ENCODE peak calls at places on chromosomes 13 and 19, in ten cellular contexts. One of them, this sample, is unnamed.

GRCh38 chr13:100392709-100393630 is 195.6 kb downstream of the GGACT start:
- DNase-seq in HepG2: peak
- DNase-seq in sigmoid colon: peak
- DNase-seq in K562: peak
- DNase-seq in suprapubic skin: peak
- DNase-seq in transverse colon: peak
- DNase-seq in SK-N-SH: no peak
- DNase-seq in H1: peak
- DNase-seq in GM12878: peak
- DNase-seq in upper lobe of left lung: no peak
- DNase-seq in this sample: peak

GRCh38 chr13:111860161-111860560 is 206.8 kb upstream of the SOX1 start:
- DNase-seq in GM12878: no peak
- DNase-seq in K562: no peak
- DNase-seq in HepG2: no peak
- DNase-seq in SK-N-SH: no peak
- DNase-seq in sigmoid colon: no peak
- DNase-seq in suprapubic skin: no peak
- DNase-seq in upper lobe of left lung: no peak
- DNase-seq in transverse colon: no peak
- DNase-seq in H1: no peak
- DNase-seq in this sample: no peak

GRCh38 chr13:81116461-81117282 is 775.7 kb upstream of the SPRY2 start:
- DNase-seq in K562: no peak
- DNase-seq in GM12878: no peak
- DNase-seq in transverse colon: no peak
- DNase-seq in H1: no peak
- DNase-seq in sigmoid colon: no peak
- DNase-seq in upper lobe of left lung: no peak
- DNase-seq in SK-N-SH: no peak
- DNase-seq in suprapubic skin: no peak
- DNase-seq in HepG2: no peak
- DNase-seq in this sample: no peak

GRCh38 chr13:92838786-92839185 is 387.8 kb upstream of the GPC6 start:
- DNase-seq in H1: no peak
- DNase-seq in HepG2: peak
- DNase-seq in SK-N-SH: no peak
- DNase-seq in K562: no peak
- DNase-seq in transverse colon: no peak
- DNase-seq in upper lobe of left lung: no peak
- DNase-seq in sigmoid colon: no peak
- DNase-seq in GM12878: no peak
- DNase-seq in suprapubic skin: no peak
- DNase-seq in this sample: no peak

GRCh38 chr13:97726664-97727235 is 226.7 kb upstream of the IPO5 start:
- DNase-seq in sigmoid colon: no peak
- DNase-seq in HepG2: no peak
- DNase-seq in SK-N-SH: no peak
- DNase-seq in H1: no peak
- DNase-seq in GM12878: no peak
- DNase-seq in suprapubic skin: no peak
- DNase-seq in upper lobe of left lung: no peak
- DNase-seq in transverse colon: no peak
- DNase-seq in K562: no peak
- DNase-seq in this sample: no peak

GRCh38 chr19:24177686-24178085 is 90.7 kb downstream of the ZNF254 start:
- DNase-seq in SK-N-SH: no peak
- DNase-seq in H1: no peak
- DNase-seq in GM12878: no peak
- DNase-seq in transverse colon: no peak
- DNase-seq in HepG2: no peak
- DNase-seq in K562: no peak
- DNase-seq in sigmoid colon: no peak
- DNase-seq in suprapubic skin: no peak
- DNase-seq in upper lobe of left lung: peak
- DNase-seq in this sample: no peak

GRCh38 chr19:56076413-56076998 is 44.6 kb downstream of the ZNF787 start:
- DNase-seq in K562: peak
- DNase-seq in HepG2: peak
- DNase-seq in upper lobe of left lung: no peak
- DNase-seq in transverse colon: peak
- DNase-seq in sigmoid colon: no peak
- DNase-seq in GM12878: no peak
- DNase-seq in SK-N-SH: peak
- DNase-seq in H1: no peak
- DNase-seq in suprapubic skin: no peak
- DNase-seq in this sample: peak

GRCh38 chr13:34911159-34911558 is 30.9 kb upstream of the NBEA start:
- DNase-seq in SK-N-SH: no peak
- DNase-seq in H1: no peak
- DNase-seq in K562: no peak
- DNase-seq in sigmoid colon: no peak
- DNase-seq in HepG2: no peak
- DNase-seq in upper lobe of left lung: no peak
- DNase-seq in GM12878: no peak
- DNase-seq in suprapubic skin: no peak
- DNase-seq in transverse colon: no peak
- DNase-seq in this sample: no peak

GRCh38 chr13:110497003-110497402 is 64.5 kb downstream of the RAB20 start:
- DNase-seq in SK-N-SH: no peak
- DNase-seq in HepG2: no peak
- DNase-seq in K562: no peak
- DNase-seq in transverse colon: no peak
- DNase-seq in upper lobe of left lung: no peak
- DNase-seq in sigmoid colon: no peak
- DNase-seq in GM12878: no peak
- DNase-seq in H1: no peak
- DNase-seq in suprapubic skin: no peak
- DNase-seq in this sample: no peak

GRCh38 chr13:50241479-50241878 is 226.2 kb downstream of the KCNRG start:
- DNase-seq in K562: no peak
- DNase-seq in upper lobe of left lung: no peak
- DNase-seq in H1: no peak
- DNase-seq in SK-N-SH: no peak
- DNase-seq in GM12878: no peak
- DNase-seq in transverse colon: no peak
- DNase-seq in HepG2: peak
- DNase-seq in sigmoid colon: no peak
- DNase-seq in suprapubic skin: no peak
- DNase-seq in this sample: no peak

GRCh38 chr13:30808600-30808999 is 73.3 kb downstream of the ALOX5AP start:
- DNase-seq in GM12878: no peak
- DNase-seq in suprapubic skin: no peak
- DNase-seq in SK-N-SH: no peak
- DNase-seq in transverse colon: no peak
- DNase-seq in upper lobe of left lung: no peak
- DNase-seq in HepG2: no peak
- DNase-seq in sigmoid colon: peak
- DNase-seq in H1: no peak
- DNase-seq in K562: no peak
- DNase-seq in this sample: no peak

GRCh38 chr13:94050686-94051085 is 428.8 kb downstream of the DCT start:
- DNase-seq in SK-N-SH: no peak
- DNase-seq in sigmoid colon: no peak
- DNase-seq in upper lobe of left lung: no peak
- DNase-seq in GM12878: no peak
- DNase-seq in H1: no peak
- DNase-seq in transverse colon: no peak
- DNase-seq in suprapubic skin: no peak
- DNase-seq in HepG2: no peak
- DNase-seq in K562: no peak
- DNase-seq in this sample: no peak

GRCh38 chr19:55552620-55553019 is 7.3 kb upstream of the SBK3 start:
- DNase-seq in SK-N-SH: no peak
- DNase-seq in GM12878: no peak
- DNase-seq in suprapubic skin: no peak
- DNase-seq in transverse colon: no peak
- DNase-seq in H1: no peak
- DNase-seq in sigmoid colon: no peak
- DNase-seq in HepG2: peak
- DNase-seq in upper lobe of left lung: no peak
- DNase-seq in K562: no peak
- DNase-seq in this sample: no peak

GRCh38 chr13:43261018-43261417 is 237.6 kb downstream of the DNAJC15 start:
- DNase-seq in upper lobe of left lung: no peak
- DNase-seq in sigmoid colon: no peak
- DNase-seq in H1: no peak
- DNase-seq in GM12878: no peak
- DNase-seq in suprapubic skin: no peak
- DNase-seq in SK-N-SH: no peak
- DNase-seq in transverse colon: no peak
- DNase-seq in K562: no peak
- DNase-seq in HepG2: no peak
- DNase-seq in this sample: no peak

GRCh38 chr19:10418281-10419199 is 1.8 kb upstream of the PDE4A start:
- DNase-seq in upper lobe of left lung: peak
- DNase-seq in H1: no peak
- DNase-seq in SK-N-SH: peak
- DNase-seq in GM12878: no peak
- DNase-seq in suprapubic skin: no peak
- DNase-seq in transverse colon: no peak
- DNase-seq in sigmoid colon: no peak
- DNase-seq in K562: no peak
- DNase-seq in HepG2: no peak
- DNase-seq in this sample: no peak

GRCh38 chr19:17834350-17835181 is 13.2 kb downstream of the JAK3 start:
- DNase-seq in upper lobe of left lung: no peak
- DNase-seq in suprapubic skin: no peak
- DNase-seq in HepG2: no peak
- DNase-seq in transverse colon: no peak
- DNase-seq in H1: no peak
- DNase-seq in K562: peak
- DNase-seq in SK-N-SH: no peak
- DNase-seq in GM12878: no peak
- DNase-seq in sigmoid colon: no peak
- DNase-seq in this sample: no peak

GRCh38 chr19:33580026-33580644 is 41.6 kb upstream of the CHST8 start:
- DNase-seq in upper lobe of left lung: no peak
- DNase-seq in K562: no peak
- DNase-seq in H1: no peak
- DNase-seq in transverse colon: no peak
- DNase-seq in SK-N-SH: no peak
- DNase-seq in sigmoid colon: no peak
- DNase-seq in GM12878: no peak
- DNase-seq in HepG2: peak
- DNase-seq in suprapubic skin: no peak
- DNase-seq in this sample: peak

GRCh38 chr13:95246292-95247082 is 54.8 kb downstream of the ABCC4 start:
- DNase-seq in suprapubic skin: no peak
- DNase-seq in sigmoid colon: no peak
- DNase-seq in HepG2: no peak
- DNase-seq in transverse colon: no peak
- DNase-seq in H1: no peak
- DNase-seq in GM12878: no peak
- DNase-seq in K562: no peak
- DNase-seq in upper lobe of left lung: peak
- DNase-seq in SK-N-SH: no peak
- DNase-seq in this sample: no peak
- TF ChIP-seq EP300 in suprapubic skin: no peak
- TF ChIP-seq EP300 in sigmoid colon: no peak
- TF ChIP-seq EP300 in HepG2: no peak
- TF ChIP-seq EP300 in transverse colon: no peak
- TF ChIP-seq EP300 in H1: no peak
- TF ChIP-seq EP300 in GM12878: no peak
- TF ChIP-seq EP300 in K562: no peak
- TF ChIP-seq EP300 in upper lobe of left lung: no peak
- TF ChIP-seq EP300 in SK-N-SH: no peak
- TF ChIP-seq EP300 in this sample: no peak

GRCh38 chr19:2150794-2151338 is 500 bp downstream of the AP3D1 start:
- DNase-seq in upper lobe of left lung: no peak
- DNase-seq in K562: peak
- DNase-seq in transverse colon: peak
- DNase-seq in sigmoid colon: no peak
- DNase-seq in GM12878: no peak
- DNase-seq in HepG2: no peak
- DNase-seq in SK-N-SH: no peak
- DNase-seq in H1: no peak
- DNase-seq in suprapubic skin: no peak
- DNase-seq in this sample: no peak
- TF ChIP-seq POLR2AphosphoS5 in upper lobe of left lung: no peak
- TF ChIP-seq POLR2AphosphoS5 in K562: no peak
- TF ChIP-seq POLR2AphosphoS5 in transverse colon: no peak
- TF ChIP-seq POLR2AphosphoS5 in sigmoid colon: no peak
- TF ChIP-seq POLR2AphosphoS5 in GM12878: peak
- TF ChIP-seq POLR2AphosphoS5 in HepG2: no peak
- TF ChIP-seq POLR2AphosphoS5 in SK-N-SH: peak
- TF ChIP-seq POLR2AphosphoS5 in H1: peak
- TF ChIP-seq POLR2AphosphoS5 in suprapubic skin: no peak
- TF ChIP-seq POLR2AphosphoS5 in this sample: no peak

GRCh38 chr19:39497850-39498261 is 891 bp upstream of the DLL3 start:
- DNase-seq in HepG2: peak
- DNase-seq in sigmoid colon: no peak
- DNase-seq in transverse colon: peak
- DNase-seq in upper lobe of left lung: peak
- DNase-seq in K562: peak
- DNase-seq in SK-N-SH: peak
- DNase-seq in suprapubic skin: no peak
- DNase-seq in H1: no peak
- DNase-seq in GM12878: no peak
- DNase-seq in this sample: no peak
- TF ChIP-seq EP300 in HepG2: no peak
- TF ChIP-seq EP300 in sigmoid colon: no peak
- TF ChIP-seq EP300 in transverse colon: no peak
- TF ChIP-seq EP300 in upper lobe of left lung: no peak
- TF ChIP-seq EP300 in K562: no peak
- TF ChIP-seq EP300 in SK-N-SH: no peak
- TF ChIP-seq EP300 in suprapubic skin: no peak
- TF ChIP-seq EP300 in H1: no peak
- TF ChIP-seq EP300 in GM12878: no peak
- TF ChIP-seq EP300 in this sample: no peak

GRCh38 chr13:99303863-99304521 is 3.2 kb downstream of the GPR183 start:
- DNase-seq in sigmoid colon: no peak
- DNase-seq in SK-N-SH: no peak
- DNase-seq in GM12878: no peak
- DNase-seq in transverse colon: peak
- DNase-seq in HepG2: no peak
- DNase-seq in suprapubic skin: no peak
- DNase-seq in H1: no peak
- DNase-seq in K562: no peak
- DNase-seq in upper lobe of left lung: peak
- DNase-seq in this sample: no peak

GRCh38 chr13:99307247-99307646 is at the start of gene GPR183:
- DNase-seq in GM12878: no peak
- DNase-seq in HepG2: no peak
- DNase-seq in SK-N-SH: no peak
- DNase-seq in K562: no peak
- DNase-seq in suprapubic skin: no peak
- DNase-seq in H1: no peak
- DNase-seq in upper lobe of left lung: no peak
- DNase-seq in transverse colon: no peak
- DNase-seq in sigmoid colon: no peak
- DNase-seq in this sample: no peak

GRCh38 chr13:99307648-99308339 is 595 bp upstream of the GPR183 start:
- DNase-seq in SK-N-SH: no peak
- DNase-seq in sigmoid colon: no peak
- DNase-seq in suprapubic skin: no peak
- DNase-seq in K562: no peak
- DNase-seq in transverse colon: peak
- DNase-seq in HepG2: no peak
- DNase-seq in upper lobe of left lung: no peak
- DNase-seq in H1: no peak
- DNase-seq in GM12878: no peak
- DNase-seq in this sample: no peak

GRCh38 chr13:99304541-99304940 is 2.7 kb downstream of the GPR183 start:
- DNase-seq in upper lobe of left lung: no peak
- DNase-seq in K562: no peak
- DNase-seq in HepG2: no peak
- DNase-seq in sigmoid colon: no peak
- DNase-seq in GM12878: no peak
- DNase-seq in SK-N-SH: no peak
- DNase-seq in suprapubic skin: no peak
- DNase-seq in transverse colon: no peak
- DNase-seq in H1: no peak
- DNase-seq in this sample: no peak

GRCh38 chr13:99305180-99305965 is 1.8 kb downstream of the GPR183 start:
- DNase-seq in HepG2: no peak
- DNase-seq in upper lobe of left lung: no peak
- DNase-seq in transverse colon: no peak
- DNase-seq in H1: no peak
- DNase-seq in K562: no peak
- DNase-seq in GM12878: no peak
- DNase-seq in sigmoid colon: no peak
- DNase-seq in suprapubic skin: no peak
- DNase-seq in SK-N-SH: no peak
- DNase-seq in this sample: no peak
- TF ChIP-seq POLR2AphosphoS5 in HepG2: no peak
- TF ChIP-seq POLR2AphosphoS5 in upper lobe of left lung: no peak
- TF ChIP-seq POLR2AphosphoS5 in transverse colon: no peak
- TF ChIP-seq POLR2AphosphoS5 in H1: no peak
- TF ChIP-seq POLR2AphosphoS5 in K562: no peak
- TF ChIP-seq POLR2AphosphoS5 in GM12878: peak
- TF ChIP-seq POLR2AphosphoS5 in sigmoid colon: no peak
- TF ChIP-seq POLR2AphosphoS5 in suprapubic skin: no peak
- TF ChIP-seq POLR2AphosphoS5 in SK-N-SH: no peak
- TF ChIP-seq POLR2AphosphoS5 in this sample: no peak